ENCODE peak calls at places on chromosomes 13 and 19, in nine cellular contexts. Z, F, I, Y, U, E, V, O and B are unnamed samples.

GRCh38 chr19:44212865-44213346 is 574 bp downstream of the ZNF227 start:
- DNase-seq in Z (peak), F (peak), I (no peak), Y (no peak), U (no peak), E (no peak), V (no peak), O (no peak), B (peak)

GRCh38 chr19:6264803-6265202 is 15.0 kb downstream of the MLLT1 start:
- DNase-seq in Z (no peak), F (no peak), I (no peak), Y (no peak), U (no peak), E (no peak), V (no peak), O (no peak), B (no peak)

GRCh38 chr13:30792257-30793000 is 57.1 kb downstream of the ALOX5AP start:
- DNase-seq in Z (peak), F (peak), I (no peak), Y (no peak), U (peak), E (no peak), V (peak), O (no peak), B (no peak)

GRCh38 chr19:40962460-40962961 is 28.6 kb upstream of the CYP2B6 start:
- DNase-seq in Z (no peak), F (peak), I (no peak), Y (no peak), U (no peak), E (no peak), V (no peak), O (no peak), B (no peak)

GRCh38 chr19:13008926-13009787 is 13.9 kb downstream of the NFIX start:
- DNase-seq in Z (peak), F (peak), I (no peak), Y (no peak), U (no peak), E (no peak), V (no peak), O (no peak), B (no peak)

GRCh38 chr19:898663-899062 is 5.4 kb downstream of the RNU6-9 start:
- DNase-seq in Z (no peak), F (no peak), I (peak), Y (no peak), U (no peak), E (no peak), V (no peak), O (peak), B (peak)

GRCh38 chr13:94344126-94344863 is 135.2 kb downstream of the DCT start:
- DNase-seq in Z (peak), F (no peak), I (no peak), Y (no peak), U (no peak), E (no peak), V (no peak), O (no peak), B (peak)

GRCh38 chr19:31338069-31338767 is 11.0 kb downstream of the TSHZ3 start:
- DNase-seq in Z (no peak), F (peak), I (no peak), Y (no peak), U (no peak), E (no peak), V (peak), O (peak), B (no peak)

GRCh38 chr19:53432088-53432661 is 391 bp downstream of the ZNF761 start:
- DNase-seq in Z (peak), F (peak), I (no peak), Y (no peak), U (no peak), E (no peak), V (peak), O (peak), B (peak)

GRCh38 chr13:40789275-40790231 is at the start of gene SLC25A15:
- DNase-seq in Z (peak), F (peak), I (peak), Y (peak), U (no peak), E (peak), V (peak), O (peak), B (peak)

GRCh38 chr13:41122838-41123237 is 9.8 kb downstream of the KBTBD6 start:
- DNase-seq in Z (peak), F (no peak), I (no peak), Y (no peak), U (no peak), E (no peak), V (no peak), O (no peak), B (no peak)

GRCh38 chr19:49224856-49225255 is 67.3 kb downstream of the TRPM4 start:
- DNase-seq in Z (peak), F (peak), I (peak), Y (no peak), U (no peak), E (no peak), V (peak), O (peak), B (peak)

GRCh38 chr13:51793570-51794273 is 10.2 kb downstream of the DHRS12 start:
- DNase-seq in Z (peak), F (peak), I (peak), Y (peak), U (no peak), E (no peak), V (no peak), O (no peak), B (peak)

GRCh38 chr13:105925496-105925895 is 610.0 kb downstream of the EFNB2 start:
- DNase-seq in Z (peak), F (peak), I (no peak), Y (no peak), U (no peak), E (no peak), V (no peak), O (no peak), B (no peak)

GRCh38 chr13:30804474-30804873 is 69.1 kb downstream of the ALOX5AP start:
- DNase-seq in Z (no peak), F (peak), I (no peak), Y (no peak), U (no peak), E (no peak), V (no peak), O (no peak), B (no peak)

GRCh38 chr19:5877869-5878268 is 7.5 kb upstream of the FUT5 start:
- DNase-seq in Z (no peak), F (no peak), I (no peak), Y (no peak), U (no peak), E (no peak), V (no peak), O (no peak), B (no peak)

GRCh38 chr13:87999141-87999765 is 328.1 kb downstream of the SLITRK5 start:
- DNase-seq in Z (peak), F (peak), I (no peak), Y (no peak), U (no peak), E (no peak), V (no peak), O (no peak), B (no peak)

GRCh38 chr19:29583196-29584006 is 22.7 kb upstream of the POP4 start:
- DNase-seq in Z (peak), F (peak), I (no peak), Y (no peak), U (no peak), E (no peak), V (no peak), O (no peak), B (no peak)

GRCh38 chr19:23665651-23666410 is 21.2 kb downstream of the ZNF675 start:
- DNase-seq in Z (no peak), F (no peak), I (no peak), Y (no peak), U (no peak), E (no peak), V (no peak), O (no peak), B (no peak)

GRCh38 chr19:53864308-53864836 is 3.3 kb upstream of the MYADM start:
- DNase-seq in Z (no peak), F (no peak), I (no peak), Y (no peak), U (no peak), E (no peak), V (peak), O (no peak), B (no peak)

GRCh38 chr13:99393791-99394735 is 86.9 kb upstream of the GPR183 start:
- DNase-seq in Z (no peak), F (no peak), I (no peak), Y (no peak), U (no peak), E (no peak), V (no peak), O (no peak), B (no peak)

GRCh38 chr19:3515891-3516422 is 9.8 kb downstream of the FZR1 start:
- DNase-seq in Z (no peak), F (no peak), I (no peak), Y (no peak), U (no peak), E (no peak), V (no peak), O (no peak), B (no peak)

GRCh38 chr19:45103200-45103624 is 10.2 kb downstream of the PPP1R37 start:
- DNase-seq in Z (no peak), F (no peak), I (peak), Y (no peak), U (no peak), E (no peak), V (no peak), O (no peak), B (peak)

GRCh38 chr13:95385808-95386207 is 84.6 kb upstream of the ABCC4 start:
- DNase-seq in Z (no peak), F (peak), I (no peak), Y (no peak), U (no peak), E (no peak), V (no peak), O (no peak), B (no peak)

GRCh38 chr19:19563348-19563848 is 25.3 kb downstream of the CILP2 start:
- DNase-seq in Z (no peak), F (no peak), I (no peak), Y (no peak), U (no peak), E (no peak), V (no peak), O (no peak), B (no peak)

GRCh38 chr13:28532226-28533048 is 37.5 kb upstream of the FLT1 start:
- DNase-seq in Z (no peak), F (peak), I (no peak), Y (no peak), U (no peak), E (no peak), V (peak), O (peak), B (no peak)

GRCh38 chr19:32866564-32867265 is 2.9 kb downstream of the SLC7A9 start:
- DNase-seq in Z (no peak), F (no peak), I (no peak), Y (no peak), U (no peak), E (no peak), V (no peak), O (no peak), B (no peak)

GRCh38 chr19:42352216-42352892 is 26.9 kb downstream of the MEGF8 start:
- DNase-seq in Z (no peak), F (peak), I (no peak), Y (no peak), U (no peak), E (no peak), V (no peak), O (no peak), B (peak)

GRCh38 chr19:35114656-35115537 is 726 bp upstream of the FXYD3 start:
- DNase-seq in Z (peak), F (peak), I (peak), Y (peak), U (no peak), E (peak), V (peak), O (peak), B (peak)

GRCh38 chr19:1355258-1355973 is 28.3 kb upstream of the NDUFS7 start:
- DNase-seq in Z (no peak), F (peak), I (no peak), Y (no peak), U (no peak), E (no peak), V (no peak), O (no peak), B (no peak)

GRCh38 chr13:100517135-100517534 is 71.5 kb downstream of the GGACT start:
- DNase-seq in Z (no peak), F (no peak), I (no peak), Y (no peak), U (no peak), E (no peak), V (peak), O (no peak), B (no peak)

GRCh38 chr19:9791552-9792181 is 23.1 kb upstream of the ZNF846 start:
- DNase-seq in Z (peak), F (peak), I (peak), Y (peak), U (peak), E (peak), V (peak), O (peak), B (peak)